ENCODE peak calls at places on chromosome 19, in six cellular contexts. One of them, this sample, is unnamed.

GRCh38 chr19:21604941-21605548 is 99.6 kb downstream of the ZNF429 start:
- DNase-seq in progenitor cell of endocrine pancreas: no peak
- DNase-seq in pancreas: peak
- DNase-seq in MCF 10A: peak
- DNase-seq in AG09309: no peak
- DNase-seq in nephron progenitor cell: no peak
- DNase-seq in this sample: no peak

GRCh38 chr19:49427855-49428546 is 2.8 kb downstream of the GFY start:
- DNase-seq in pancreas: no peak
- DNase-seq in AG09309: no peak
- DNase-seq in MCF 10A: no peak
- DNase-seq in progenitor cell of endocrine pancreas: no peak
- DNase-seq in nephron progenitor cell: peak
- DNase-seq in this sample: peak

GRCh38 chr19:22783651-22784050 is 300 bp downstream of the ZNF99 start:
- DNase-seq in pancreas: no peak
- DNase-seq in progenitor cell of endocrine pancreas: no peak
- DNase-seq in nephron progenitor cell: no peak
- DNase-seq in AG09309: no peak
- DNase-seq in MCF 10A: no peak
- DNase-seq in this sample: no peak

GRCh38 chr19:41880329-41880708 is 2.7 kb upstream of the ARHGEF1 start:
- DNase-seq in AG09309: no peak
- DNase-seq in pancreas: no peak
- DNase-seq in MCF 10A: no peak
- DNase-seq in nephron progenitor cell: no peak
- DNase-seq in progenitor cell of endocrine pancreas: no peak
- DNase-seq in this sample: no peak

GRCh38 chr19:46812898-46813569 is 24.6 kb upstream of the SLC1A5 start:
- DNase-seq in pancreas: no peak
- DNase-seq in progenitor cell of endocrine pancreas: no peak
- DNase-seq in MCF 10A: no peak
- DNase-seq in nephron progenitor cell: peak
- DNase-seq in AG09309: no peak
- DNase-seq in this sample: no peak

GRCh38 chr19:57075801-57076492 is 43.8 kb upstream of the USP29 start:
- DNase-seq in progenitor cell of endocrine pancreas: no peak
- DNase-seq in nephron progenitor cell: no peak
- DNase-seq in pancreas: no peak
- DNase-seq in MCF 10A: no peak
- DNase-seq in AG09309: no peak
- DNase-seq in this sample: no peak

GRCh38 chr19:14139944-14140343 is 3.6 kb upstream of the ASF1B start:
- DNase-seq in progenitor cell of endocrine pancreas: no peak
- DNase-seq in pancreas: no peak
- DNase-seq in AG09309: no peak
- DNase-seq in nephron progenitor cell: no peak
- DNase-seq in MCF 10A: peak
- DNase-seq in this sample: no peak

GRCh38 chr19:46748325-46749109 is 2.3 kb upstream of the STRN4 start:
- DNase-seq in AG09309: no peak
- DNase-seq in nephron progenitor cell: peak
- DNase-seq in MCF 10A: peak
- DNase-seq in progenitor cell of endocrine pancreas: peak
- DNase-seq in pancreas: no peak
- DNase-seq in this sample: peak

GRCh38 chr19:38221919-38222828 is 1.8 kb downstream of the DPF1 start:
- DNase-seq in pancreas: no peak
- DNase-seq in progenitor cell of endocrine pancreas: no peak
- DNase-seq in AG09309: no peak
- DNase-seq in MCF 10A: no peak
- DNase-seq in nephron progenitor cell: no peak
- DNase-seq in this sample: no peak

GRCh38 chr19:39196860-39197562 is at the start of gene NCCRP1:
- DNase-seq in pancreas: peak
- DNase-seq in nephron progenitor cell: peak
- DNase-seq in MCF 10A: no peak
- DNase-seq in progenitor cell of endocrine pancreas: no peak
- DNase-seq in AG09309: no peak
- DNase-seq in this sample: peak

GRCh38 chr19:46416077-46416709 is 2.8 kb upstream of the CCDC8 start:
- DNase-seq in nephron progenitor cell: peak
- DNase-seq in pancreas: peak
- DNase-seq in AG09309: no peak
- DNase-seq in MCF 10A: peak
- DNase-seq in progenitor cell of endocrine pancreas: peak
- DNase-seq in this sample: peak

GRCh38 chr19:33302974-33303790 is 848 bp upstream of the CEBPA start:
- DNase-seq in nephron progenitor cell: peak
- DNase-seq in MCF 10A: peak
- DNase-seq in progenitor cell of endocrine pancreas: peak
- DNase-seq in AG09309: no peak
- DNase-seq in pancreas: peak
- DNase-seq in this sample: peak

GRCh38 chr19:49120325-49120683 is 960 bp downstream of the PPFIA3 start:
- DNase-seq in MCF 10A: no peak
- DNase-seq in nephron progenitor cell: no peak
- DNase-seq in progenitor cell of endocrine pancreas: no peak
- DNase-seq in AG09309: no peak
- DNase-seq in pancreas: no peak
- DNase-seq in this sample: no peak

GRCh38 chr19:58356971-58357797 is 3.9 kb upstream of the A1BG start:
- DNase-seq in pancreas: no peak
- DNase-seq in nephron progenitor cell: no peak
- DNase-seq in AG09309: no peak
- DNase-seq in MCF 10A: no peak
- DNase-seq in progenitor cell of endocrine pancreas: no peak
- DNase-seq in this sample: no peak

GRCh38 chr19:46634045-46634655 is 1.9 kb downstream of the GNG8 start:
- DNase-seq in pancreas: peak
- DNase-seq in progenitor cell of endocrine pancreas: peak
- DNase-seq in AG09309: no peak
- DNase-seq in MCF 10A: peak
- DNase-seq in nephron progenitor cell: peak
- DNase-seq in this sample: peak

GRCh38 chr19:3248728-3249315 is 24.4 kb downstream of the CELF5 start:
- DNase-seq in MCF 10A: no peak
- DNase-seq in progenitor cell of endocrine pancreas: no peak
- DNase-seq in AG09309: no peak
- DNase-seq in pancreas: no peak
- DNase-seq in nephron progenitor cell: no peak
- DNase-seq in this sample: no peak

GRCh38 chr19:3407556-3408516 is 41.5 kb downstream of the NFIC start:
- DNase-seq in progenitor cell of endocrine pancreas: no peak
- DNase-seq in AG09309: no peak
- DNase-seq in pancreas: no peak
- DNase-seq in nephron progenitor cell: no peak
- DNase-seq in MCF 10A: no peak
- DNase-seq in this sample: no peak

GRCh38 chr19:42532881-42533280 is 4.6 kb upstream of the CEACAM1 start:
- DNase-seq in pancreas: no peak
- DNase-seq in nephron progenitor cell: no peak
- DNase-seq in AG09309: no peak
- DNase-seq in progenitor cell of endocrine pancreas: no peak
- DNase-seq in MCF 10A: no peak
- DNase-seq in this sample: no peak

GRCh38 chr19:18280247-18281081 is 958 bp downstream of the JUND start:
- DNase-seq in AG09309: no peak
- DNase-seq in progenitor cell of endocrine pancreas: peak
- DNase-seq in MCF 10A: peak
- DNase-seq in nephron progenitor cell: peak
- DNase-seq in pancreas: peak
- DNase-seq in this sample: peak

GRCh38 chr19:42352216-42352892 is 26.9 kb downstream of the MEGF8 start:
- DNase-seq in nephron progenitor cell: no peak
- DNase-seq in MCF 10A: no peak
- DNase-seq in progenitor cell of endocrine pancreas: no peak
- DNase-seq in pancreas: no peak
- DNase-seq in AG09309: no peak
- DNase-seq in this sample: no peak

DNA sequence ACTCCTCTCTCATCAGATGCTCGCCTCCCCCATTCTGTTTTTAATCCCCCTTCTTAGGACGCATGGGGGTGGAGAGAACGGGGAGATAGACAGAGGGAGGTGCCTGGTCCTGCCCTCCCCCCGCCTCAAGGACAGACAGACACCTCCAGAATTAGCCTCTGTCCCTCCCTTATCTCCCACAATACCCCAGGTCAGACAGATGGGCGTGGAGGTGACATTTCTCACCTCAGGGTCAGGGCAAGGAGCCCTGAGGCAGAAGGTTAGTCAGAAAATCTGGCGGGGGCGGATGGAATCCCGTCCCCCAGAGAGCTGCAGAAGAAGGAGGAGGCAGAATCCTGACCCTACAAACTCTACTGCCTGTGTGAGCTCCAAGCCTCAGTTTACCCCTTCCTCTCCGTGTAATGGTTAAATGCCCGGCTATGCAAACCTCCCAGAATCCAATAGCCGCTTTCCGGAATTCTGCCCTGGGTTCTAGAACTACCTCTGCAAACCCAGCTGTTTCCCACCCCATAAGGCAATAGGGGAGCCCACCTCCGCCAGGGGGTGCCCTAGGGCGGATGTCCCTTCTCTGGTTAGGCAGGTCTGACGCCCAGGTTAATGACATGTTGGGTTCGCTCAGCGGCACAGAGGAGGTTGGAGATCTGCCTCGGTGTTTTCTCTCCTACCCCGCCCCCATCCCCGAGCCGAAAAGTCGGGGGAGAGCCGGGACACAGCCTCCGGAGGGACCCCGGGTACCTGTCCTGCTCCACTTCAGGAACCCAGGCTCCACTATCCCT is 900 bp downstream of the PPP1R13L start:
- DNase-seq in AG09309: no peak
- DNase-seq in MCF 10A: peak
- DNase-seq in progenitor cell of endocrine pancreas: peak
- DNase-seq in pancreas: peak
- DNase-seq in nephron progenitor cell: peak
- DNase-seq in this sample: peak
- TF ChIP-seq CTCF in AG09309: peak
- TF ChIP-seq CTCF in MCF 10A: peak
- TF ChIP-seq CTCF in progenitor cell of endocrine pancreas: peak
- TF ChIP-seq CTCF in pancreas: peak
- TF ChIP-seq CTCF in nephron progenitor cell: peak
- TF ChIP-seq CTCF in this sample: peak

GRCh38 chr19:1794424-1795185 is 17.5 kb downstream of the ATP8B3 start:
- DNase-seq in progenitor cell of endocrine pancreas: no peak
- DNase-seq in pancreas: no peak
- DNase-seq in MCF 10A: no peak
- DNase-seq in nephron progenitor cell: no peak
- DNase-seq in AG09309: no peak
- DNase-seq in this sample: peak
- TF ChIP-seq CTCF in progenitor cell of endocrine pancreas: no peak
- TF ChIP-seq CTCF in pancreas: no peak
- TF ChIP-seq CTCF in MCF 10A: no peak
- TF ChIP-seq CTCF in nephron progenitor cell: no peak
- TF ChIP-seq CTCF in AG09309: no peak
- TF ChIP-seq CTCF in this sample: no peak

DNA sequence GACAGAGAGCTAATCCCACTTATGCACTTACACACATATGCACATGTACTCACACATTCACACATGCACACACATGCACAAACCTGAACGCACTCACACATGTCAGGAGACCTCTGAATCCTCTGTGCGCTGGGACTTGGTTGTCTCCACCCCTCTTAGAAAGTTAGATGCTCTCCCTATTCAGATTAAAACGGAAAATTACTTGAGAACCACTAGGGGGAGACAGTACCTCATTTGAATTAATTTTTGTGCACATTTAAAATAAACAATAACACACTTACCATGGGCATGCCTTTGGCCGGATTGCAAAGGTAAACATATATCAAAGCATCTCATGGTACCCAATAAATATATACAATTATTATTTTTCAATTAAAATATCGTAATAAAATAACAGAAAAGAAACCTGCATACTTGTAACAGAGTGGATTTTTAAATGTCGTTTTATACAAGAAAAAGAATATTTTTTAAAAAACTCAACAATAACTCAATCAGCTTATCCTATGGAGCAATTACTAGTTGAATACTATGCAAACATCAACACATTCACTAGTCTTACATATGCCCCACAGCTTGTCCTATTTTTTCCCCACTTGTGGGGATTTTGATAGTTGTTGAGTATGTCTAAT is 9.5 kb upstream of the LILRB4 start:
- DNase-seq in AG09309: no peak
- DNase-seq in progenitor cell of endocrine pancreas: no peak
- DNase-seq in nephron progenitor cell: no peak
- DNase-seq in MCF 10A: peak
- DNase-seq in pancreas: no peak
- DNase-seq in this sample: no peak
- TF ChIP-seq CTCF in AG09309: peak
- TF ChIP-seq CTCF in progenitor cell of endocrine pancreas: peak
- TF ChIP-seq CTCF in nephron progenitor cell: no peak
- TF ChIP-seq CTCF in MCF 10A: peak
- TF ChIP-seq CTCF in pancreas: peak
- TF ChIP-seq CTCF in this sample: peak

GRCh38 chr19:51292971-51293370 is 18.5 kb upstream of the IGLON5 start:
- DNase-seq in pancreas: no peak
- DNase-seq in AG09309: no peak
- DNase-seq in progenitor cell of endocrine pancreas: no peak
- DNase-seq in MCF 10A: no peak
- DNase-seq in nephron progenitor cell: no peak
- DNase-seq in this sample: no peak

GRCh38 chr19:51295382-51296126 is 15.9 kb upstream of the IGLON5 start:
- DNase-seq in AG09309: no peak
- DNase-seq in MCF 10A: no peak
- DNase-seq in pancreas: no peak
- DNase-seq in progenitor cell of endocrine pancreas: no peak
- DNase-seq in nephron progenitor cell: no peak
- DNase-seq in this sample: peak

GRCh38 chr19:51294977-51295375 is 16.5 kb upstream of the IGLON5 start:
- DNase-seq in MCF 10A: no peak
- DNase-seq in nephron progenitor cell: no peak
- DNase-seq in AG09309: no peak
- DNase-seq in progenitor cell of endocrine pancreas: no peak
- DNase-seq in pancreas: no peak
- DNase-seq in this sample: no peak

GRCh38 chr19:51293571-51294210 is 17.8 kb upstream of the IGLON5 start:
- DNase-seq in nephron progenitor cell: no peak
- DNase-seq in progenitor cell of endocrine pancreas: no peak
- DNase-seq in AG09309: no peak
- DNase-seq in pancreas: no peak
- DNase-seq in MCF 10A: no peak
- DNase-seq in this sample: no peak

DNA sequence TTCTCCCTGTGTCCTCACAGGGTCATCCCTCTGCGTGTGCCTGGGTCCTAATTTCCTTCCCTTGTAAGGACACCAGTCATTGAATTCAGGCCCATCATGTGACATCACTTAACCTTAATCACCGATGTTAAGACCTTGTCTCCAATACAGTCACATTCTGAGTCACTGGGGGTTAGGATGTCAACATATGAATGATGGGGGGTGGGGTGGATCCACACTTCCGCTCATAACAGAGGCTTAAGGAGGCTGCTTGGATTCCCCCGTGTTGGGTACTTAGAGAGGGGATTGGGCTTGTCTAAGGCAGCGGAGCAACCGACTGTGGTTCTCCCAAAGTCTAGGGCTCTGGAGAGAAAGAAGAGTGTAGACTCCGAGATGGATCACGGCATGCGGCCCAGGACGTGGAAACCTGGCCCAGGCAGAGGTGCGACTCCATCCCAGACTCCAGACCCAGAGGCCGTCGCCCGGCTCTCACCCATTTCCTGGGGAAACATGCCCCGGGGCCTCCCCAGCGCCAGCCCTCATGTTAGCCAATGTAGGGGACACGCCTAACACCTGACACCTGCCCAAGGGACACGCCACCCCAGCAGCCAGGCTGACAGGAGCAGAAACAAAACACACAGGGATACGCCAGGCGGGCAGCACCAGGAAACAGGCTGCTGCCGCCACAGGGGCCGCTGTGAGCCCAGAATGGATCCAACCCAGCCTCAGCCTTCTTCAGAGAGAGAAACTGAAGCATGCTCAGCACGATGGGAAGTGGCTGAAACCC is 17.1 kb upstream of the IGLON5 start:
- DNase-seq in MCF 10A: no peak
- DNase-seq in nephron progenitor cell: no peak
- DNase-seq in progenitor cell of endocrine pancreas: no peak
- DNase-seq in AG09309: no peak
- DNase-seq in pancreas: no peak
- DNase-seq in this sample: no peak
- TF ChIP-seq CTCF in MCF 10A: no peak
- TF ChIP-seq CTCF in nephron progenitor cell: no peak
- TF ChIP-seq CTCF in progenitor cell of endocrine pancreas: peak
- TF ChIP-seq CTCF in AG09309: no peak
- TF ChIP-seq CTCF in pancreas: no peak
- TF ChIP-seq CTCF in this sample: no peak